ENCODE peak calls at places on chromosomes 11 and 22, in four cellular contexts. One of them, this sample, is unnamed.

GRCh38 chr11:16297332-16297731 is 59.0 kb downstream of the SOX6 start:
- DNase-seq in sigmoid colon: no peak
- DNase-seq in GM23338: no peak
- DNase-seq in prostate gland: no peak
- DNase-seq in this sample: no peak

GRCh38 chr11:33931032-33931431 is 39.2 kb upstream of the LMO2 start:
- DNase-seq in sigmoid colon: no peak
- DNase-seq in GM23338: no peak
- DNase-seq in prostate gland: no peak
- DNase-seq in this sample: no peak

GRCh38 chr11:5620606-5621521 is 3.9 kb upstream of the TRIM34 start:
- DNase-seq in sigmoid colon: no peak
- DNase-seq in GM23338: no peak
- DNase-seq in prostate gland: peak; percentile 43
- DNase-seq in this sample: no peak

GRCh38 chr22:21937041-21937820 is 15.4 kb downstream of the PPM1F start:
- DNase-seq in sigmoid colon: no peak
- DNase-seq in GM23338: no peak
- DNase-seq in prostate gland: no peak
- DNase-seq in this sample: no peak

GRCh38 chr22:20009582-20010306 is 6.9 kb downstream of the ARVCF start:
- DNase-seq in sigmoid colon: no peak
- DNase-seq in GM23338: no peak
- DNase-seq in prostate gland: no peak
- DNase-seq in this sample: no peak

GRCh38 chr11:4178813-4179662 is 84.4 kb downstream of the RRM1 start:
- DNase-seq in sigmoid colon: no peak
- DNase-seq in GM23338: no peak
- DNase-seq in prostate gland: no peak
- DNase-seq in this sample: no peak

GRCh38 chr11:35227551-35228341 is 88.8 kb downstream of the CD44 start:
- DNase-seq in sigmoid colon: no peak
- DNase-seq in GM23338: no peak
- DNase-seq in prostate gland: no peak
- DNase-seq in this sample: no peak

GRCh38 chr11:73578786-73579185 is 19.1 kb downstream of the FAM168A start:
- DNase-seq in sigmoid colon: no peak
- DNase-seq in GM23338: no peak
- DNase-seq in prostate gland: no peak
- DNase-seq in this sample: no peak

GRCh38 chr11:86865436-86865835 is 65.1 kb downstream of the PRSS23 start:
- DNase-seq in sigmoid colon: no peak
- DNase-seq in GM23338: no peak
- DNase-seq in prostate gland: no peak
- DNase-seq in this sample: no peak

GRCh38 chr11:61369372-61370348 is 7.5 kb downstream of the TMEM138 start:
- DNase-seq in sigmoid colon: peak; percentile 76
- DNase-seq in GM23338: no peak
- DNase-seq in prostate gland: peak; percentile 81
- DNase-seq in this sample: no peak

GRCh38 chr11:65429724-65430405 is 7.3 kb downstream of the NEAT1 start:
- DNase-seq in sigmoid colon: peak; percentile 89
- DNase-seq in GM23338: peak; percentile 50
- DNase-seq in prostate gland: peak; percentile 76
- DNase-seq in this sample: no peak

GRCh38 chr22:24170189-24170588 is 11.1 kb upstream of the SUSD2 start:
- DNase-seq in sigmoid colon: no peak
- DNase-seq in GM23338: no peak
- DNase-seq in prostate gland: no peak
- DNase-seq in this sample: no peak

GRCh38 chr11:102653744-102654291 is 28.7 kb upstream of the MMP20 start:
- DNase-seq in sigmoid colon: no peak
- DNase-seq in GM23338: no peak
- DNase-seq in prostate gland: no peak
- DNase-seq in this sample: no peak

GRCh38 chr11:8672346-8672745 is 10.1 kb downstream of the TRIM66 start:
- DNase-seq in sigmoid colon: no peak
- DNase-seq in GM23338: no peak
- DNase-seq in prostate gland: no peak
- DNase-seq in this sample: no peak

GRCh38 chr22:42303304-42304020 is 33.0 kb upstream of the TCF20 start:
- DNase-seq in sigmoid colon: no peak
- DNase-seq in GM23338: peak; percentile 72
- DNase-seq in prostate gland: no peak
- DNase-seq in this sample: no peak

GRCh38 chr11:57244911-57245310 is 7.9 kb upstream of the APLNR start:
- DNase-seq in sigmoid colon: no peak
- DNase-seq in GM23338: no peak
- DNase-seq in prostate gland: no peak
- DNase-seq in this sample: no peak

GRCh38 chr11:14500181-14500651 is 605 bp upstream of the COPB1 start:
- DNase-seq in sigmoid colon: no peak
- DNase-seq in GM23338: peak; percentile 63
- DNase-seq in prostate gland: peak; percentile 67
- DNase-seq in this sample: no peak

GRCh38 chr11:10376061-10376460 is 71.2 kb downstream of the ADM start:
- DNase-seq in sigmoid colon: no peak
- DNase-seq in GM23338: no peak
- DNase-seq in prostate gland: no peak
- DNase-seq in this sample: peak; percentile 50

GRCh38 chr11:409008-409599 is 5.7 kb downstream of the SIGIRR start:
- DNase-seq in sigmoid colon: peak; percentile 57
- DNase-seq in GM23338: no peak
- DNase-seq in prostate gland: no peak
- DNase-seq in this sample: no peak
- H3K27ac ChIP-seq in sigmoid colon: no peak overlapping the region
- H3K27ac ChIP-seq in GM23338: no peak overlapping the region
- H3K27ac ChIP-seq in prostate gland: no peak overlapping the region
- H3K27ac ChIP-seq in this sample: no peak overlapping the region

GRCh38 chr22:47047321-47048122 is 285.1 kb downstream of the TBC1D22A start:
- DNase-seq in sigmoid colon: peak; percentile 41
- DNase-seq in GM23338: no peak
- DNase-seq in prostate gland: no peak
- DNase-seq in this sample: no peak

GRCh38 chr22:47048123-47049077 is 285.9 kb downstream of the TBC1D22A start:
- DNase-seq in sigmoid colon: peak; percentile 50
- DNase-seq in GM23338: no peak
- DNase-seq in prostate gland: no peak
- DNase-seq in this sample: no peak

GRCh38 chr22:47050601-47051051 is 288.2 kb downstream of the TBC1D22A start:
- DNase-seq in sigmoid colon: no peak
- DNase-seq in GM23338: no peak
- DNase-seq in prostate gland: no peak
- DNase-seq in this sample: no peak

GRCh38 chr22:47051435-47052175 is 289.2 kb downstream of the TBC1D22A start:
- DNase-seq in sigmoid colon: no peak
- DNase-seq in GM23338: no peak
- DNase-seq in prostate gland: no peak
- DNase-seq in this sample: no peak

DNA sequence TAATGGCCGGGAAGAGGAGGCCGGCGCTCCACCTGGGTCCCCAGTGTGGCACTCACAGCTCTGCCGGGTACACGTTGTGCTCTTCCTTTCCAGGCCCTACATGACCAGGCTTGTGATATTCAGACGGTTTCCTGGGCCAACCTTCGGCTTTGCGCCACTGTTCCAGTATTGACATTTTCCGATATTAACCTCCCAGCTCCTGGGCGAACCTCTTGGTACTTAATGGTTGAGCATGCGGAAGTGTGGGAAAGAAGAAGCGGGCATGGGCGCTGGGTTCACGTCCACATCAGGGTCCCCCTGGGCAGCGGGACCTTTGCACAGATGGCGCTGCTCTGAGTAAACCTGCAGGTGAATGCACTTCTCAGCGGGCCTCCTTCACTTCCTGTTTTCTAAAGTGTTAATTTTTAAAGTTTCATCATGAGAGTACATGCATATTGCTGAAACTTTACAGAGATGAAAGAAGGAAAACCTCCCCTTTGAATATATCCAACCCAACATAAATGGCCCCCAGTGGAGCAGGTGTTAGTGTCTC is 286.7 kb downstream of the TBC1D22A start:
- DNase-seq in sigmoid colon: peak; percentile 49
- DNase-seq in GM23338: no peak
- DNase-seq in prostate gland: no peak
- DNase-seq in this sample: no peak
- H3K4me1 ChIP-seq in sigmoid colon: no peaks in the 10 kb centered on the region
- H3K4me1 ChIP-seq in GM23338: no peaks in the 10 kb centered on the region
- H3K4me1 ChIP-seq in prostate gland: peaks cover 2% of the 10 kb centered on the region
- H3K4me1 ChIP-seq in this sample: peaks cover under 1% of the 10 kb centered on the region

GRCh38 chr22:37213218-37213855 is 1.1 kb upstream of the SSTR3 start:
- DNase-seq in sigmoid colon: no peak
- DNase-seq in GM23338: no peak
- DNase-seq in prostate gland: no peak
- DNase-seq in this sample: no peak

GRCh38 chr22:37211853-37212173 is 464 bp downstream of the SSTR3 start:
- DNase-seq in sigmoid colon: peak; percentile 57
- DNase-seq in GM23338: no peak
- DNase-seq in prostate gland: no peak
- DNase-seq in this sample: no peak

GRCh38 chr22:37211075-37211852 is 1.0 kb downstream of the SSTR3 start:
- DNase-seq in sigmoid colon: peak; percentile 46
- DNase-seq in GM23338: no peak
- DNase-seq in prostate gland: no peak
- DNase-seq in this sample: no peak

GRCh38 chr22:37213941-37214340 is 1.7 kb upstream of the SSTR3 start:
- DNase-seq in sigmoid colon: no peak
- DNase-seq in GM23338: no peak
- DNase-seq in prostate gland: no peak
- DNase-seq in this sample: no peak

GRCh38 chr22:37212174-37212906 is at the start of gene SSTR3:
- DNase-seq in sigmoid colon: peak; percentile 52
- DNase-seq in GM23338: peak; percentile 59
- DNase-seq in prostate gland: no peak
- DNase-seq in this sample: no peak
- TF ChIP-seq POLR2AphosphoS5 in sigmoid colon: no peak
- TF ChIP-seq POLR2AphosphoS5 in GM23338: no peak
- TF ChIP-seq POLR2AphosphoS5 in prostate gland: no peak
- TF ChIP-seq POLR2AphosphoS5 in this sample: no peak

GRCh38 chr22:40648386-40648785 is 11.9 kb upstream of the MRTFA start:
- DNase-seq in sigmoid colon: no peak
- DNase-seq in GM23338: no peak
- DNase-seq in prostate gland: no peak
- DNase-seq in this sample: no peak

GRCh38 chr22:40654522-40655167 is 18.1 kb upstream of the MRTFA start:
- DNase-seq in sigmoid colon: peak; percentile 76
- DNase-seq in GM23338: peak; percentile 39
- DNase-seq in prostate gland: peak; percentile 38
- DNase-seq in this sample: no peak

GRCh38 chr22:40653361-40653760 is 16.8 kb upstream of the MRTFA start:
- DNase-seq in sigmoid colon: no peak
- DNase-seq in GM23338: no peak
- DNase-seq in prostate gland: no peak
- DNase-seq in this sample: no peak

GRCh38 chr22:40651057-40651456 is 14.5 kb upstream of the MRTFA start:
- DNase-seq in sigmoid colon: no peak
- DNase-seq in GM23338: no peak
- DNase-seq in prostate gland: no peak
- DNase-seq in this sample: no peak

GRCh38 chr22:40651563-40652501 is 15.3 kb upstream of the MRTFA start:
- DNase-seq in sigmoid colon: peak; percentile 99
- DNase-seq in GM23338: peak; percentile 64
- DNase-seq in prostate gland: peak; percentile 79
- DNase-seq in this sample: peak; percentile 99
- H3K27ac ChIP-seq in sigmoid colon: peak overlapping the region; percentile 95
- H3K27ac ChIP-seq in GM23338: no peak overlapping the region
- H3K27ac ChIP-seq in prostate gland: peak overlapping the region; percentile 91
- H3K27ac ChIP-seq in this sample: peak overlapping the region; percentile 95

GRCh38 chr11:85042368-85042767 is 584.8 kb downstream of the DLG2 start:
- DNase-seq in sigmoid colon: no peak
- DNase-seq in GM23338: no peak
- DNase-seq in prostate gland: no peak
- DNase-seq in this sample: no peak
- H3K4me1 ChIP-seq in sigmoid colon: no peaks in the 10 kb centered on the region
- H3K4me1 ChIP-seq in GM23338: peaks cover 4% of the 10 kb centered on the region
- H3K4me1 ChIP-seq in prostate gland: no peaks in the 10 kb centered on the region
- H3K4me1 ChIP-seq in this sample: no peaks in the 10 kb centered on the region